ENCODE peak calls at places on chromosomes 12 and 14, in four cellular contexts. One of them, this sample, is unnamed.
A peak's percentile ranks its signal among the peaks of the same experiment; 100 is the strongest.

GRCh38 chr12:132111641-132112304 is 32.3 kb downstream of the DDX51 start:
- DNase-seq in A549: no peak
- DNase-seq in GM12878: no peak
- DNase-seq in tibial nerve: no peak
- DNase-seq in this sample: no peak

GRCh38 chr14:97878727-97879126 is 1081.5 kb downstream of the VRK1 start:
- DNase-seq in A549: no peak
- DNase-seq in GM12878: no peak
- DNase-seq in tibial nerve: no peak
- DNase-seq in this sample: peak; percentile 11

GRCh38 chr12:9796346-9796745 is 30.9 kb upstream of the KLRF1 start:
- DNase-seq in A549: no peak
- DNase-seq in GM12878: no peak
- DNase-seq in tibial nerve: no peak
- DNase-seq in this sample: no peak

GRCh38 chr12:119989619-119990381 is 764 bp downstream of the BICDL1 start:
- DNase-seq in A549: peak; percentile 48
- DNase-seq in GM12878: no peak
- DNase-seq in tibial nerve: peak; percentile 60
- DNase-seq in this sample: peak; percentile 81

GRCh38 chr12:50505386-50505827 is 622 bp downstream of the DIP2B start:
- DNase-seq in A549: no peak
- DNase-seq in GM12878: no peak
- DNase-seq in tibial nerve: peak; percentile 14
- DNase-seq in this sample: no peak

GRCh38 chr14:65156568-65157366 is 54.5 kb upstream of the MAX start:
- DNase-seq in A549: no peak
- DNase-seq in GM12878: peak; percentile 45
- DNase-seq in tibial nerve: no peak
- DNase-seq in this sample: peak; percentile 51

GRCh38 chr14:79417961-79418360 is 793.3 kb downstream of the DIO2 start:
- DNase-seq in A549: no peak
- DNase-seq in GM12878: no peak
- DNase-seq in tibial nerve: no peak
- DNase-seq in this sample: no peak

GRCh38 chr14:32940066-32940651 is 1.5 kb downstream of the NPAS3 start:
- DNase-seq in A549: no peak
- DNase-seq in GM12878: no peak
- DNase-seq in tibial nerve: no peak
- DNase-seq in this sample: no peak

GRCh38 chr14:53389207-53389606 is 236.1 kb upstream of the DDHD1 start:
- DNase-seq in A549: no peak
- DNase-seq in GM12878: no peak
- DNase-seq in tibial nerve: no peak
- DNase-seq in this sample: no peak

GRCh38 chr12:52069410-52070242 is at the start of gene ATG101:
- DNase-seq in A549: peak; percentile 98
- DNase-seq in GM12878: peak; percentile 73
- DNase-seq in tibial nerve: peak; percentile 76
- DNase-seq in this sample: peak; percentile 91
- TF ChIP-seq POLR2A in A549: peak; percentile 92
- TF ChIP-seq POLR2A in GM12878: peak; percentile 94
- TF ChIP-seq POLR2A in tibial nerve: peak; percentile 2
- TF ChIP-seq POLR2A in this sample: no peak

GRCh38 chr12:53725824-53726223 is 1.4 kb downstream of the CALCOCO1 start:
- DNase-seq in A549: no peak
- DNase-seq in GM12878: no peak
- DNase-seq in tibial nerve: no peak
- DNase-seq in this sample: no peak
- H3K4me3 ChIP-seq in A549: no peak overlapping the region
- H3K4me3 ChIP-seq in GM12878: no peak overlapping the region
- H3K4me3 ChIP-seq in tibial nerve: peak overlapping the region; percentile 73
- H3K4me3 ChIP-seq in this sample: peak overlapping the region; percentile 87

DNA sequence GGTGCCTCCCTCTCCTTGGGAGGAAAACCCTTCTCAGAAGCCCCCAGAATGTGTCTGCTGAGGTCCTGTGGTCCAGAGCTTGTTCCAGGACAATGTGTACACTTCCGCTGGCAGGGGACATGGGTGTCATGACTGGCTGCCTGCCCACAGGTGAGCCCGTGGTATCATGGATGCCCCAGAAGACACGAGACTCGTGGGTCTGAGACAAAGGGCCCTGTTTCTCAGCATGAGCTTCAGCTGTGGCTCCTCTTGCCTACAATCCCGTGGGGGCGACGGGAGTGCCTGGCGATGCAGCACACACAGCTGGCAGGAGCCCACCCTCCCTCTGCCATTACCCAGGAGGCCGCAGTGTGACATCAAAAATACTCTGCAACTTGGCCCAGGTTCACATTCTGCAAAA is 7.0 kb downstream of the TMEM121 start:
- DNase-seq in A549: no peak
- DNase-seq in GM12878: no peak
- DNase-seq in tibial nerve: no peak
- DNase-seq in this sample: no peak
- H3K27ac ChIP-seq in A549: no peak overlapping the region
- H3K27ac ChIP-seq in GM12878: no peak overlapping the region
- H3K27ac ChIP-seq in tibial nerve: no peak overlapping the region
- H3K27ac ChIP-seq in this sample: no peak overlapping the region

GRCh38 chr12:6340745-6341438 is 984 bp downstream of the TNFRSF1A start:
- DNase-seq in A549: no peak
- DNase-seq in GM12878: no peak
- DNase-seq in tibial nerve: no peak
- DNase-seq in this sample: no peak
- TF ChIP-seq POLR2A in A549: no peak
- TF ChIP-seq POLR2A in GM12878: no peak
- TF ChIP-seq POLR2A in tibial nerve: no peak
- TF ChIP-seq POLR2A in this sample: no peak

GRCh38 chr14:49972840-49973239 is 80.0 kb downstream of the ARF6 start:
- DNase-seq in A549: peak; percentile 72
- DNase-seq in GM12878: no peak
- DNase-seq in tibial nerve: no peak
- DNase-seq in this sample: no peak
- H3K4me3 ChIP-seq in A549: peak overlapping the region; percentile 4
- H3K4me3 ChIP-seq in GM12878: peak overlapping the region; percentile 49
- H3K4me3 ChIP-seq in tibial nerve: no peak overlapping the region
- H3K4me3 ChIP-seq in this sample: peak overlapping the region; percentile 6

GRCh38 chr14:73287071-73287470 is 49.8 kb downstream of the PAPLN start:
- DNase-seq in A549: no peak
- DNase-seq in GM12878: no peak
- DNase-seq in tibial nerve: no peak
- DNase-seq in this sample: no peak

GRCh38 chr14:73289729-73290128 is 52.4 kb downstream of the PAPLN start:
- DNase-seq in A549: no peak
- DNase-seq in GM12878: no peak
- DNase-seq in tibial nerve: no peak
- DNase-seq in this sample: no peak

GRCh38 chr14:73286598-73286997 is 49.3 kb downstream of the PAPLN start:
- DNase-seq in A549: no peak
- DNase-seq in GM12878: no peak
- DNase-seq in tibial nerve: no peak
- DNase-seq in this sample: no peak

GRCh38 chr14:73290279-73290678 is 53.0 kb downstream of the PAPLN start:
- DNase-seq in A549: no peak
- DNase-seq in GM12878: peak; percentile 64
- DNase-seq in tibial nerve: no peak
- DNase-seq in this sample: no peak

DNA sequence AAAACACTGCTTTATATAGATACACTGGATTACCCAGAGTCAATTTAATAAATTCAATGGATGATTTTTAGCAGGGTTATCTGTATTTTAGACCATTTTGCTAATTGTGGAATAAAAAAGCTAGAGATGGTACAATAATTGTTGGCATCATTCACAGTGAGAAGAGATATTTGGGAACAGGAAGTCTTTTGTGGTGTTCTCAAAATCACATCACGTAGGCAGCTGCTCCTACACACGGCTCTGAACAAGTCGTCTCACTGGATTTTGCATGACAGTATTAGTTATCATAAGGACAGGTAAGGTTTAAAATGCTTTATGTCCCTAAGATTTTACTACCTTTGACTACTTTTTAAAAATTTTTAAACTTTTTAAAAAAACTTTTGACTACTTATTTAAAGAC is 52.0 kb downstream of the PAPLN start:
- DNase-seq in A549: no peak
- DNase-seq in GM12878: no peak
- DNase-seq in tibial nerve: no peak
- DNase-seq in this sample: no peak
- H3K27ac ChIP-seq in A549: no peak overlapping the region
- H3K27ac ChIP-seq in GM12878: peak overlapping the region; percentile 55
- H3K27ac ChIP-seq in tibial nerve: no peak overlapping the region
- H3K27ac ChIP-seq in this sample: no peak overlapping the region

This sample was measured in heart left ventricle.